ENCODE peak calls at places on chromosomes 16 and 17, in six cellular contexts. One of them, this sample, is unnamed.

GRCh38 chr17:80116276-80116922 is 15.0 kb downstream of the GAA start:
- DNase-seq in heart left ventricle: no peak
- DNase-seq in kidney epithelial cell: no peak
- DNase-seq in cardiac muscle cell: no peak
- DNase-seq in uterus: no peak
- DNase-seq in ascending aorta: no peak
- DNase-seq in this sample: no peak

GRCh38 chr17:40909755-40910154 is 24.7 kb upstream of the KRT20 start:
- DNase-seq in uterus: no peak
- DNase-seq in heart left ventricle: no peak
- DNase-seq in ascending aorta: no peak
- DNase-seq in cardiac muscle cell: no peak
- DNase-seq in kidney epithelial cell: no peak
- DNase-seq in this sample: peak; percentile 73

GRCh38 chr16:89388536-89388935 is 101.8 kb downstream of the ANKRD11 start:
- DNase-seq in cardiac muscle cell: no peak
- DNase-seq in ascending aorta: no peak
- DNase-seq in uterus: no peak
- DNase-seq in kidney epithelial cell: no peak
- DNase-seq in heart left ventricle: no peak
- DNase-seq in this sample: no peak

GRCh38 chr17:81537856-81538555 is 9.8 kb downstream of the FSCN2 start:
- DNase-seq in kidney epithelial cell: no peak
- DNase-seq in cardiac muscle cell: peak; percentile 0
- DNase-seq in uterus: no peak
- DNase-seq in ascending aorta: no peak
- DNase-seq in heart left ventricle: no peak
- DNase-seq in this sample: no peak

GRCh38 chr17:80891096-80892018 is 100.3 kb upstream of the CHMP6 start:
- DNase-seq in kidney epithelial cell: peak; percentile 86
- DNase-seq in cardiac muscle cell: no peak
- DNase-seq in ascending aorta: peak; percentile 36
- DNase-seq in uterus: no peak
- DNase-seq in heart left ventricle: peak; percentile 24
- DNase-seq in this sample: peak; percentile 81

GRCh38 chr16:81385031-81385756 is 59.4 kb upstream of the CMIP start:
- DNase-seq in uterus: no peak
- DNase-seq in kidney epithelial cell: no peak
- DNase-seq in cardiac muscle cell: no peak
- DNase-seq in heart left ventricle: no peak
- DNase-seq in ascending aorta: no peak
- DNase-seq in this sample: no peak

GRCh38 chr16:8685617-8686016 is 11.2 kb downstream of the ABAT start:
- DNase-seq in heart left ventricle: no peak
- DNase-seq in kidney epithelial cell: no peak
- DNase-seq in cardiac muscle cell: no peak
- DNase-seq in uterus: no peak
- DNase-seq in ascending aorta: no peak
- DNase-seq in this sample: no peak

GRCh38 chr16:4624827-4625616 is 396 bp downstream of the MGRN1 start:
- DNase-seq in cardiac muscle cell: peak; percentile 61
- DNase-seq in kidney epithelial cell: no peak
- DNase-seq in ascending aorta: peak; percentile 33
- DNase-seq in heart left ventricle: peak; percentile 74
- DNase-seq in uterus: peak; percentile 57
- DNase-seq in this sample: no peak

GRCh38 chr17:58756246-58757161 is 850 bp downstream of the PPM1E start:
- DNase-seq in uterus: no peak
- DNase-seq in heart left ventricle: no peak
- DNase-seq in kidney epithelial cell: no peak
- DNase-seq in cardiac muscle cell: peak; percentile 35
- DNase-seq in ascending aorta: no peak
- DNase-seq in this sample: no peak

GRCh38 chr17:31591924-31592323 is 200.4 kb downstream of the RAB11FIP4 start:
- DNase-seq in cardiac muscle cell: no peak
- DNase-seq in heart left ventricle: no peak
- DNase-seq in ascending aorta: no peak
- DNase-seq in kidney epithelial cell: no peak
- DNase-seq in uterus: no peak
- DNase-seq in this sample: no peak

GRCh38 chr16:62870554-62870953 is 834.3 kb upstream of the CDH8 start:
- DNase-seq in ascending aorta: no peak
- DNase-seq in cardiac muscle cell: no peak
- DNase-seq in heart left ventricle: no peak
- DNase-seq in kidney epithelial cell: no peak
- DNase-seq in uterus: no peak
- DNase-seq in this sample: no peak

GRCh38 chr16:8756755-8757154 is 40.7 kb downstream of the TMEM186 start:
- DNase-seq in cardiac muscle cell: no peak
- DNase-seq in heart left ventricle: no peak
- DNase-seq in ascending aorta: no peak
- DNase-seq in kidney epithelial cell: no peak
- DNase-seq in uterus: no peak
- DNase-seq in this sample: no peak

GRCh38 chr17:10936931-10937330 is 99.0 kb upstream of the PIRT start:
- DNase-seq in ascending aorta: no peak
- DNase-seq in cardiac muscle cell: no peak
- DNase-seq in kidney epithelial cell: no peak
- DNase-seq in uterus: no peak
- DNase-seq in heart left ventricle: no peak
- DNase-seq in this sample: no peak

GRCh38 chr16:88649924-88650748 is 717 bp downstream of the CYBA start:
- DNase-seq in heart left ventricle: peak; percentile 66
- DNase-seq in cardiac muscle cell: peak; percentile 40
- DNase-seq in ascending aorta: no peak
- DNase-seq in kidney epithelial cell: no peak
- DNase-seq in uterus: no peak
- DNase-seq in this sample: no peak

GRCh38 chr17:27990100-27990499 is 52.4 kb upstream of the NLK start:
- DNase-seq in uterus: no peak
- DNase-seq in ascending aorta: no peak
- DNase-seq in kidney epithelial cell: no peak
- DNase-seq in cardiac muscle cell: no peak
- DNase-seq in heart left ventricle: no peak
- DNase-seq in this sample: no peak

GRCh38 chr17:7258731-7259554 is 3.3 kb downstream of the CLDN7 start:
- DNase-seq in ascending aorta: no peak
- DNase-seq in cardiac muscle cell: no peak
- DNase-seq in uterus: no peak
- DNase-seq in kidney epithelial cell: no peak
- DNase-seq in heart left ventricle: no peak
- DNase-seq in this sample: no peak

GRCh38 chr17:71325117-71325516 is 795.7 kb upstream of the SOX9 start:
- DNase-seq in kidney epithelial cell: no peak
- DNase-seq in heart left ventricle: no peak
- DNase-seq in uterus: no peak
- DNase-seq in ascending aorta: no peak
- DNase-seq in cardiac muscle cell: no peak
- DNase-seq in this sample: no peak

GRCh38 chr17:66228887-66229782 is at the start of gene APOH:
- DNase-seq in cardiac muscle cell: no peak
- DNase-seq in ascending aorta: no peak
- DNase-seq in uterus: no peak
- DNase-seq in kidney epithelial cell: no peak
- DNase-seq in heart left ventricle: no peak
- DNase-seq in this sample: no peak

GRCh38 chr16:72198641-72199250 is 26.8 kb upstream of the PMFBP1 start:
- DNase-seq in kidney epithelial cell: no peak
- DNase-seq in uterus: no peak
- DNase-seq in cardiac muscle cell: peak; percentile 40
- DNase-seq in heart left ventricle: no peak
- DNase-seq in ascending aorta: no peak
- DNase-seq in this sample: no peak

GRCh38 chr17:511001-511690 is 158.5 kb upstream of the RPH3AL start:
- DNase-seq in kidney epithelial cell: no peak
- DNase-seq in cardiac muscle cell: no peak
- DNase-seq in heart left ventricle: no peak
- DNase-seq in uterus: peak; percentile 54
- DNase-seq in ascending aorta: no peak
- DNase-seq in this sample: peak; percentile 80

GRCh38 chr16:911604-912321 is 59.0 kb downstream of the LMF1 start:
- DNase-seq in kidney epithelial cell: no peak
- DNase-seq in ascending aorta: no peak
- DNase-seq in uterus: no peak
- DNase-seq in heart left ventricle: peak; percentile 16
- DNase-seq in cardiac muscle cell: no peak
- DNase-seq in this sample: no peak

DNA sequence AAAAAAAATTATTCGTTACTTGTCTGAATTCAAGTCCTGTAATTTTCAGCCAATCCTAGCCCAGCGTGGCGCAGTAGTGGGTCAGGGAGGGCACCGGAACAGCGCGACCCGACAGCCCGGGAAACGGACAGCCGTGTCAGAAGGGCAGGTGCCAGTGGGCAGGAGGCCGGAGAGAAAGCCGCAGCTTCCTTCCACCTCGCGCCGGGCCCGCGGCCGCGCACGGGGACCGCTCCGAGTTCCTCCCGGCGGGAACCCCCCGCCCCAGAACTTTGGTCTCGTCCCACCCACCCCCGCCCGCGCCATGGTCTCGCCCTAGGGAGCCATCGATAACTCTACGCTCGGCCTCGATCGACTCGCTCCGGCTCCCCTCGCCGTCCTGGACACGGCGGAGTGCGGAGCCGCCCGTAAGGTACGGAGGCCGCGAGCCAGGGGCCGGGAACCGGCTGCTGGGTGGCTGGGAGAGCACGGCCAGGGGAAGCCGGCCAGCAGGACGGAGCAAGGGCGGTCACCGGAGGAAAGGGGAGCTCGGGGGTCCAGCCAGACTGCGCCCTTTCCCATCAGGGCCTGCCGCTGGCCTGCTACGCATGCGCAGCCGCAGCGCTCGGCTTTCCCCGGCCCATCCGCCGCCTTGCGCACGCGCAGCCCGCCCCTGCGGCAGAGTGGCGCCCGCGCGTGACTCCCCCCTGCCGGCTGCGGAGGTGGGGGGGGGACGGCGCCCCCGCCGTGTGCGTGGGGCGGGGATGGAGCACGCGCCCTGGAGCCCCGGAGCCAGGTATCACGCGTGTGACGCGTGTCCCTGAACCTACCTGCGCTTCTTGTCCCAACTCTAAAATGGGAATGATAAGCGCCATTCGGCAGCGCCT is at the start of gene MLST8:
- DNase-seq in cardiac muscle cell: peak; percentile 91
- DNase-seq in heart left ventricle: peak; percentile 93
- DNase-seq in kidney epithelial cell: no peak
- DNase-seq in uterus: peak; percentile 89
- DNase-seq in ascending aorta: peak; percentile 25
- DNase-seq in this sample: peak; percentile 24
- TF ChIP-seq CTCF in cardiac muscle cell: peak; percentile 29
- TF ChIP-seq CTCF in heart left ventricle: no peak
- TF ChIP-seq CTCF in kidney epithelial cell: no peak
- TF ChIP-seq CTCF in uterus: peak; percentile 16
- TF ChIP-seq CTCF in ascending aorta: no peak
- TF ChIP-seq CTCF in this sample: peak; percentile 2

DNA sequence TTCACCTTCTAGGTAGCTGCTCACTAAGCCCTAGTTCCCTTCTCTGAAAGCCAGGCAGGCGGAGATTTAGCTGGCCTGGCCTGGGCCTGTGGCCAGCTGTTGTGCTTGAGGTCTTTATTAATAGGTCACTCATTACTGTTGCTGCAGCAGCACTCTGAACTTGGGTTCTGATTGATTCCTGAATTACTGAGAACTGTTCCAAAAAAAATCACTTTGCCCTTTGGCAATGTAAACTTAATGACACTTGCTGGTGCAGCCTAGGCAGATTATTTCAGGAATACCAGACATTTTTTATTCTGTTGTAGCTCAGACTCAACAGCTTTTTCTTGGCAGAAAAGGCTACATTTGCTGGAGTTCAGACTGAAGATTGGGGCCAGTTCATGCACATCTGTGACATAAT is 2.7 kb downstream of the TOM1L1 start:
- DNase-seq in heart left ventricle: peak; percentile 68
- DNase-seq in kidney epithelial cell: peak; percentile 63
- DNase-seq in cardiac muscle cell: no peak
- DNase-seq in uterus: no peak
- DNase-seq in ascending aorta: no peak
- DNase-seq in this sample: no peak
- H3K4me3 ChIP-seq in heart left ventricle: no peak overlapping the region
- H3K4me3 ChIP-seq in kidney epithelial cell: no peak overlapping the region
- H3K4me3 ChIP-seq in cardiac muscle cell: no peak overlapping the region
- H3K4me3 ChIP-seq in uterus: no peak overlapping the region
- H3K4me3 ChIP-seq in ascending aorta: no peak overlapping the region
- H3K4me3 ChIP-seq in this sample: no peak overlapping the region

GRCh38 chr17:57597101-57597500 is 148.0 kb downstream of the CCDC182 start:
- DNase-seq in ascending aorta: no peak
- DNase-seq in cardiac muscle cell: no peak
- DNase-seq in kidney epithelial cell: no peak
- DNase-seq in heart left ventricle: no peak
- DNase-seq in uterus: no peak
- DNase-seq in this sample: no peak

GRCh38 chr17:57594767-57595166 is 150.3 kb downstream of the CCDC182 start:
- DNase-seq in heart left ventricle: no peak
- DNase-seq in cardiac muscle cell: no peak
- DNase-seq in uterus: no peak
- DNase-seq in kidney epithelial cell: no peak
- DNase-seq in ascending aorta: no peak
- DNase-seq in this sample: no peak

GRCh38 chr17:57595426-57595825 is 149.7 kb downstream of the CCDC182 start:
- DNase-seq in heart left ventricle: no peak
- DNase-seq in uterus: no peak
- DNase-seq in kidney epithelial cell: no peak
- DNase-seq in cardiac muscle cell: no peak
- DNase-seq in ascending aorta: no peak
- DNase-seq in this sample: no peak

GRCh38 chr17:57595942-57596695 is 149.0 kb downstream of the CCDC182 start:
- DNase-seq in heart left ventricle: no peak
- DNase-seq in uterus: no peak
- DNase-seq in kidney epithelial cell: no peak
- DNase-seq in cardiac muscle cell: no peak
- DNase-seq in ascending aorta: no peak
- DNase-seq in this sample: no peak

DNA sequence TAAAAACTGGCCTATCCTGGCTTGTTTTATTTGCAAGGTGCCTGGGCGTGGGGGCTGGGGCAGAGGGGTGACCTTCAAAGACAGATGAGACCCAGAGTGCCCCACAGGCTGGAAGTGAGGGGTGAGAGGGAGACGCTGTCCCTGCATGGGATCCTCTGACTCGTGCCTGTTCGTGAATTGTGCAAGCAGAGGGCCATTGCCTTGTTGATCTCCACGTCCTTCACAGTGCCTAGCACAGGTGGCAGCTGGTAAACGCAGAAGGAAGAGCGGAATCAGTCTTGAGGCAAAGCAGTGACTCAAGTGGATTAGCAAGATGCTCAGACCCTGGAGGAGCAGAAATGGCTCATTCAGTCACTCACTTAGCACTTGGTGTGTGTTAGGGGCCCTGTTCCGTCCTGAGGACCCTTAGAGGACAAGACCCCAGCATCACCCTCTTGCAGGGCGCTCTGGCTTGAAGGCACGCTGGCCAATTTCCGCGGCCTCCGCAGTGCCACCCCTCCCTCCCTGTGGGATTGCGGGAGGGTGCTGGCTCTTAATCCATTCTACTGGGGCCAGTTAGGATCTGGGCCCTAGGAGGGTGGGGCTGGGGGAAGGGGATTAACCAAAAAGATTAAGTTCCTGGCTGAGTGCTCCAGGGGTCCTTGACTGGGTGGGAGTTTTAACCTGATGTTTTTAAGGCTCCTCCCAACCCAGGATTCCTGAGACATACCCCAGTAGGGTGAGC is 151.2 kb downstream of the CCDC182 start:
- DNase-seq in uterus: no peak
- DNase-seq in cardiac muscle cell: no peak
- DNase-seq in heart left ventricle: no peak
- DNase-seq in ascending aorta: no peak
- DNase-seq in kidney epithelial cell: no peak
- DNase-seq in this sample: no peak
- H3K36me3 ChIP-seq in uterus: no peaks in the 10 kb centered on the region
- H3K36me3 ChIP-seq in cardiac muscle cell: no peaks in the 10 kb centered on the region
- H3K36me3 ChIP-seq in heart left ventricle: no peaks in the 10 kb centered on the region
- H3K36me3 ChIP-seq in ascending aorta: no peaks in the 10 kb centered on the region
- H3K36me3 ChIP-seq in kidney epithelial cell: no peaks in the 10 kb centered on the region
- H3K36me3 ChIP-seq in this sample: no peaks in the 10 kb centered on the region

GRCh38 chr16:15777533-15778203 is 79.2 kb downstream of the MYH11 start:
- DNase-seq in ascending aorta: no peak
- DNase-seq in cardiac muscle cell: peak; percentile 68
- DNase-seq in uterus: no peak
- DNase-seq in kidney epithelial cell: no peak
- DNase-seq in heart left ventricle: no peak
- DNase-seq in this sample: no peak
- TF ChIP-seq CTCF in ascending aorta: peak; percentile 13
- TF ChIP-seq CTCF in cardiac muscle cell: peak; percentile 65
- TF ChIP-seq CTCF in uterus: no peak
- TF ChIP-seq CTCF in kidney epithelial cell: peak; percentile 49
- TF ChIP-seq CTCF in heart left ventricle: no peak
- TF ChIP-seq CTCF in this sample: peak; percentile 59

This sample was measured in BJ.